ENCODE peak calls at places on chromosomes 4 and X, in four cellular contexts. P is coronary artery, B is AG10803, G is upper lobe of left lung. T is an unnamed sample.

GRCh38 chr4:7759221-7759620 is 180.4 kb downstream of the AFAP1 start:
- DNase-seq in B (no peak), P (no peak), G (no peak), T (peak; percentile 22)

GRCh38 chrX:134512566-134512965 is 52.6 kb downstream of the HPRT1 start:
- DNase-seq in G (no peak), B (peak; percentile 66), P (no peak), T (no peak)

GRCh38 chr4:17502764-17503163 is 9.1 kb downstream of the QDPR start:
- DNase-seq in P (no peak), G (no peak), B (no peak), T (no peak)

GRCh38 chrX:67558267-67558666 is 14.4 kb downstream of the AR start:
- DNase-seq in G (no peak), P (no peak), B (no peak), T (no peak)

GRCh38 chrX:72060196-72060974 is 71.3 kb downstream of the RTL5 start:
- DNase-seq in P (no peak), B (peak; percentile 1), G (no peak), T (no peak)

GRCh38 chrX:16695079-16695676 is 17.3 kb downstream of the CTPS2 start:
- DNase-seq in B (peak; percentile 36), G (peak; percentile 49), P (no peak), T (peak; percentile 85)

GRCh38 chr4:75924309-75924708 is 16.5 kb downstream of the NAAA start:
- DNase-seq in G (no peak), B (peak; percentile 9), P (no peak), T (no peak)

GRCh38 chrX:22665818-22666217 is 333.9 kb upstream of the DDX53 start:
- DNase-seq in P (no peak), G (no peak), B (no peak), T (no peak)

GRCh38 chrX:10044021-10044420 is 76.9 kb downstream of the CLDN34 start:
- DNase-seq in P (no peak), G (no peak), B (no peak), T (no peak)

GRCh38 chrX:17860179-17860780 is 818 bp downstream of the RAI2 start:
- DNase-seq in G (no peak), B (peak; percentile 0), P (no peak), T (peak; percentile 40)

GRCh38 chrX:11792461-11793421 is 34.7 kb downstream of the MSL3 start:
- DNase-seq in G (peak; percentile 46), B (no peak), P (no peak), T (no peak)

GRCh38 chrX:372856-373640 is 13.7 kb downstream of the PPP2R3B start:
- DNase-seq in P (no peak), G (no peak), B (peak; percentile 52), T (peak; percentile 48)

GRCh38 chrX:22081475-22082092 is 49.5 kb downstream of the PHEX start:
- DNase-seq in P (no peak), G (peak; percentile 37), B (peak; percentile 61), T (peak; percentile 60)

GRCh38 chrX:312621-313331 is 5.8 kb downstream of the GTPBP6 start:
- DNase-seq in P (no peak), G (no peak), B (no peak), T (peak; percentile 44)

GRCh38 chr4:75844151-75844662 is 58.0 kb downstream of the PPEF2 start:
- DNase-seq in P (no peak), B (peak; percentile 96), G (no peak), T (no peak)

GRCh38 chr4:108799335-108799734 is 36.5 kb upstream of the ETNPPL start:
- DNase-seq in B (no peak), G (no peak), P (no peak), T (no peak)

GRCh38 chr4:118835896-118836762 is at the start of gene SEC24D:
- DNase-seq in P (peak; percentile 91), G (peak; percentile 91), B (peak; percentile 85), T (peak; percentile 97)

GRCh38 chrX:38661561-38661960 is 100.2 kb downstream of the TSPAN7 start:
- DNase-seq in B (no peak), P (no peak), G (no peak), T (no peak)

GRCh38 chr4:147942729-147943128 is 210.8 kb downstream of the ARHGAP10 start:
- DNase-seq in B (no peak), G (no peak), P (no peak), T (no peak)

GRCh38 chr4:27692098-27692679 is 831.5 kb downstream of the STIM2 start:
- DNase-seq in P (no peak), B (peak; percentile 3), G (peak; percentile 21), T (no peak)

GRCh38 chr4:39044947-39045734 is 12.9 kb upstream of the TMEM156 start:
- DNase-seq in P (no peak), G (no peak), B (peak; percentile 23), T (peak; percentile 81)

GRCh38 chr4:39044364-39044946 is 12.2 kb upstream of the TMEM156 start:
- DNase-seq in B (peak; percentile 84), G (peak; percentile 96), P (peak; percentile 91), T (peak; percentile 93)

GRCh38 chr4:39047691-39048090 is 14.3 kb upstream of the KLHL5 start:
- DNase-seq in P (no peak), G (no peak), B (no peak), T (no peak)

GRCh38 chr4:39045791-39046221 is 13.6 kb upstream of the TMEM156 start:
- DNase-seq in G (no peak), P (no peak), B (peak; percentile 26), T (no peak)

DNA sequence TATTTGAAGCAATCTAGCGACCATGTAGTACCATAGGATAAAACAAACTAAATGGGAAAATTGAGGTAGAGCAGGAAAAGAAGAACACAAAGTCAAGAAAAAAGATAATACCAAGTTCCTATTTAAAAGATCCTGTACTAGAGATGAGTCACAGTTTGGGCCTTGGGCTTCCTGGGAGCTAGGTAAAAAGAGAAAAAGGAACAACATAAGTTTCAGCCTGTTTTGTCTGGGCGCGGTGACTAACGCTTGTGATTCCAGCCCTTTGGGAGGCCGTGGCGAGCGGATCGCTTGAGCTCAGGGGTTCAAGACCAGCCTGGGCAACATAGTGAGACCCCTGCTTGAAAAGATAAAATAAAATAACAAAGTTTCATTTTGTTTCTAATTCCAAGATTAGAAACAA is 14.0 kb upstream of the TMEM156 start:
- DNase-seq in B (no peak), P (no peak), G (peak; percentile 41), T (peak; percentile 61)
- H3K4me3 ChIP-seq in B (peak overlapping the region; percentile 69), P (no peak overlapping the region), G (peak overlapping the region; percentile 93), T (peak overlapping the region; percentile 100)

GRCh38 chr4:52196606-52197130 is 145.6 kb downstream of the SPATA18 start:
- DNase-seq in G (no peak), B (no peak), P (no peak), T (no peak)

GRCh38 chr4:52198356-52198755 is 147.3 kb downstream of the SPATA18 start:
- DNase-seq in P (no peak), G (no peak), B (peak; percentile 26), T (no peak)

GRCh38 chr4:52199574-52200338 is 148.7 kb downstream of the SPATA18 start:
- DNase-seq in P (no peak), G (no peak), B (peak; percentile 86), T (no peak)

GRCh38 chr4:52195882-52196281 is 144.8 kb downstream of the SPATA18 start:
- DNase-seq in B (peak; percentile 12), G (no peak), P (no peak), T (no peak)

GRCh38 chr4:52197351-52197750 is 146.2 kb downstream of the SPATA18 start:
- DNase-seq in G (no peak), P (no peak), B (peak; percentile 54), T (no peak)
- H3K4me3 ChIP-seq in G (no peak overlapping the region), P (no peak overlapping the region), B (no peak overlapping the region), T (no peak overlapping the region)

GRCh38 chr4:40377462-40378385 is 42.6 kb downstream of the CHRNA9 start:
- DNase-seq in P (no peak), B (peak; percentile 33), G (no peak), T (no peak)

GRCh38 chr4:40375620-40376019 is 40.5 kb downstream of the CHRNA9 start:
- DNase-seq in P (no peak), B (no peak), G (no peak), T (no peak)

GRCh38 chr4:40372651-40373050 is 37.5 kb downstream of the CHRNA9 start:
- DNase-seq in G (no peak), P (no peak), B (no peak), T (no peak)

GRCh38 chr4:40378619-40379018 is 43.5 kb downstream of the CHRNA9 start:
- DNase-seq in G (no peak), P (no peak), B (no peak), T (no peak)

DNA sequence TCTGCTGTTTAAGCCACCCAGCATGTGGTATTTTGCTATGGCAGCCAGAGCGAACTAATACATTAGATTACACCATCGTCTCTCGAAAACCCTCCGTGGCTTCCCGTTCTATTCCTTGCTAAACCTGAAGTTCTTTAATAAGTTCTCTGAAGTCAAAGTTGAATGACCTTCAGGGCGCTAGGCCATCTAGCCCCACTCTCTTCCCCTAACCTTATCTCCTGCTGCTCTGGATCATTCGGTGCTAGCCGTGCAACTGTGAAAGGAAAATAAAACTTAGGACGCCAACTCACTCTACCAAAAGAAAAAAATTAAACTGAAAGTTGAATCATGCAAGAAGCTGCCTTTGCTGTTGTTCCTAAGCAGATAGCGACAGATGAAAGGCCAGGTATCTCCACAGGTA is 40.0 kb downstream of the CHRNA9 start:
- DNase-seq in G (no peak), P (no peak), B (no peak), T (no peak)
- H3K4me3 ChIP-seq in G (no peak overlapping the region), P (no peak overlapping the region), B (no peak overlapping the region), T (no peak overlapping the region)

GRCh38 chr4:100286601-100287000 is 96.3 kb upstream of the DDIT4L start:
- DNase-seq in B (no peak), G (no peak), P (no peak), T (no peak)
- H3K4me3 ChIP-seq in B (no peak overlapping the region), G (no peak overlapping the region), P (no peak overlapping the region), T (no peak overlapping the region)

GRCh38 chr4:184368290-184368689 is 106.1 kb downstream of the IRF2 start:
- DNase-seq in P (no peak), G (no peak), B (no peak), T (no peak)

GRCh38 chr4:184369871-184370270 is 104.5 kb downstream of the IRF2 start:
- DNase-seq in P (no peak), G (no peak), B (no peak), T (no peak)

GRCh38 chr4:184368731-184369130 is 105.6 kb downstream of the IRF2 start:
- DNase-seq in G (no peak), B (no peak), P (no peak), T (no peak)

GRCh38 chr4:184371390-184371787 is 103.0 kb downstream of the IRF2 start:
- DNase-seq in P (no peak), G (no peak), B (no peak), T (no peak)

DNA sequence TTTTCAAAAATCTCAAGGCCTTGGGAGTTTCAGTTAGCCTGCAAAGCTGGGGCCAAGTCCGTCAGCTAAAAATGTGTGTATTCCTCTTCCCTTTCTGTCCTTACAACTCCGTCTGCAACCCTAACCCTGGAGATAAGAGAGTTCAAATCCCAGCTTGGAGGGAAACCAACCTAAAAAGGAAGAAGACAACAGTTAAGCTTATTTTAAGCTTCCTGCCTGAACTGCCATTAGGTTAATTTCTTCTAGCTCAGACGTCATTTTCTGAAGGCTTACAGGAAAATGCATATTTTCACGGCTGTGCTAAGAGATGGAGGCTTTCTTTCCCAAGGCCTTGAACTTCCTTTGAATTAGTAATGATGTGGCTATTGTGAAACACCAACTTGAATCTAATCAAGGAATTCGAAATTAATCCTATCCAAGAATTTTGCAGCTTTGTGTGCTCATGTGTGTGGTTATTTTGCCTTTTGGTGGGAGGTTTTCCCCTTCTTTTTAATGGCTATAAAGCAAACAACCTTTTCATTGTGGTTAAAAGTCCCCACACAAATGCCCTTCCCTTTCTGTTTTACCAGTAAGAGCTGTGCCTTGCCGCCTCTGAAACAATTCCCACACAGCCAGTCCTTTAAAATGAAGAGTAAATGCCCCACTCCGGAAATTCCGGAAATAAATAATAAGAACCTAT is 103.5 kb downstream of the IRF2 start:
- DNase-seq in G (no peak), B (peak; percentile 35), P (no peak), T (no peak)
- H3K4me3 ChIP-seq in G (no peak overlapping the region), B (no peak overlapping the region), P (no peak overlapping the region), T (no peak overlapping the region)